ENCODE peak calls at places on chromosomes 13 and 19, in nine cellular contexts. L is upper lobe of left lung, V is H1, C is ovary, P is IMR-90, Q is body of pancreas, T is gastrocnemius medialis, Y is breast epithelium, K is stomach. X is an unnamed sample. For H3K4me1, the result is how much of the 10 kb centered on the place peaks cover.

GRCh38 chr13:108779308-108779707 is 149.9 kb downstream of the MYO16 start:
- DNase-seq in L (no peak), V (no peak), C (no peak), P (no peak), Q (no peak), T (no peak), Y (no peak), K (no peak), X (no peak)

GRCh38 chr19:40312533-40312932 is 27.4 kb upstream of the AKT2 start:
- DNase-seq in L (no peak), V (no peak), C (no peak), P (no peak), Q (no peak), T (no peak), Y (no peak), K (no peak), X (no peak)

GRCh38 chr19:15426485-15427349 is 7.9 kb upstream of the AKAP8L start:
- DNase-seq in L (no peak), V (no peak), C (no peak), P (no peak), Q (no peak), T (no peak), Y (no peak), K (no peak), X (no peak)

GRCh38 chr13:76722782-76723181 is 163.4 kb downstream of the KCTD12 start:
- DNase-seq in L (no peak), V (no peak), C (no peak), P (no peak), Q (no peak), T (peak), Y (no peak), K (no peak), X (no peak)

GRCh38 chr19:58558066-58558622 is at the start of gene UBE2M:
- DNase-seq in L (peak), V (no peak), C (peak), P (no peak), Q (peak), T (peak), Y (no peak), K (peak), X (peak)

GRCh38 chr13:109786457-109787134 is at the start of gene IRS2:
- DNase-seq in L (peak), V (peak), C (peak), P (peak), Q (peak), T (peak), Y (peak), K (peak), X (peak)

GRCh38 chr19:5293607-5294089 is 47.0 kb downstream of the PTPRS start:
- DNase-seq in L (peak), V (peak), C (peak), P (peak), Q (no peak), T (no peak), Y (peak), K (peak), X (peak)

GRCh38 chr13:32585625-32586021 is 629 bp upstream of the PDS5B start:
- DNase-seq in L (no peak), V (no peak), C (peak), P (no peak), Q (no peak), T (peak), Y (no peak), K (no peak), X (no peak)

GRCh38 chr19:13260883-13261653 is 110.9 kb downstream of the IER2 start:
- DNase-seq in L (peak), V (no peak), C (no peak), P (peak), Q (peak), T (peak), Y (peak), K (peak), X (peak)

GRCh38 chr19:47390533-47391488 is 28.5 kb downstream of the MEIS3 start:
- DNase-seq in L (no peak), V (no peak), C (no peak), P (no peak), Q (no peak), T (no peak), Y (no peak), K (no peak), X (no peak)

GRCh38 chr19:41439441-41440222 is at the start of gene DMAC2:
- DNase-seq in L (peak), V (peak), C (peak), P (peak), Q (peak), T (peak), Y (peak), K (peak), X (peak)

GRCh38 chr19:41449865-41450178 is 6.9 kb downstream of the ERICH4 start:
- DNase-seq in L (no peak), V (no peak), C (no peak), P (no peak), Q (no peak), T (no peak), Y (no peak), K (no peak), X (no peak)

GRCh38 chr19:53775524-53775923 is 48.6 kb downstream of the NLRP12 start:
- DNase-seq in L (no peak), V (no peak), C (no peak), P (no peak), Q (no peak), T (no peak), Y (no peak), K (no peak), X (no peak)

GRCh38 chr19:22595918-22596341 is 38.2 kb upstream of the ZNF492 start:
- DNase-seq in L (no peak), V (no peak), C (peak), P (no peak), Q (peak), T (no peak), Y (peak), K (no peak), X (peak)

GRCh38 chr19:524062-524674 is 7.4 kb upstream of the CDC34 start:
- DNase-seq in L (no peak), V (no peak), C (no peak), P (peak), Q (no peak), T (no peak), Y (no peak), K (no peak), X (no peak)

GRCh38 chr13:73970413-73971055 is 163.7 kb downstream of the KLF12 start:
- DNase-seq in L (no peak), V (no peak), C (no peak), P (no peak), Q (no peak), T (no peak), Y (no peak), K (no peak), X (no peak)

GRCh38 chr13:104779311-104779710 is 1713.1 kb upstream of the SLC10A2 start:
- DNase-seq in L (no peak), V (no peak), C (no peak), P (peak), Q (no peak), T (no peak), Y (no peak), K (no peak), X (no peak)

GRCh38 chr13:79398915-79399314 is 7.1 kb downstream of the RBM26 start:
- DNase-seq in L (no peak), V (no peak), C (no peak), P (peak), Q (no peak), T (no peak), Y (no peak), K (no peak), X (no peak)

GRCh38 chr19:21202865-21203494 is 61.1 kb downstream of the ZNF431 start:
- DNase-seq in L (peak), V (peak), C (no peak), P (peak), Q (peak), T (no peak), Y (no peak), K (no peak), X (no peak)

GRCh38 chr19:31258211-31259052 is 90.8 kb downstream of the TSHZ3 start:
- DNase-seq in L (no peak), V (peak), C (no peak), P (no peak), Q (no peak), T (no peak), Y (no peak), K (peak), X (no peak)

GRCh38 chr13:85650613-85651012 is 148.6 kb downstream of the SLITRK6 start:
- DNase-seq in L (no peak), V (no peak), C (no peak), P (no peak), Q (no peak), T (no peak), Y (no peak), K (no peak), X (no peak)

GRCh38 chr13:99658266-99658991 is 157.2 kb downstream of the TM9SF2 start:
- DNase-seq in L (peak), V (peak), C (peak), P (peak), Q (peak), T (no peak), Y (peak), K (peak), X (peak)

GRCh38 chr13:114124921-114125320 is 7.5 kb downstream of the RASA3 start:
- DNase-seq in L (no peak), V (no peak), C (no peak), P (peak), Q (no peak), T (no peak), Y (no peak), K (no peak), X (no peak)

GRCh38 chr13:35832551-35832950 is 298.6 kb downstream of the DCLK1 start:
- DNase-seq in L (no peak), V (no peak), C (no peak), P (peak), Q (no peak), T (no peak), Y (no peak), K (no peak), X (no peak)

GRCh38 chr19:40506099-40506498 is 39.3 kb downstream of the SPTBN4 start:
- DNase-seq in L (no peak), V (no peak), C (no peak), P (no peak), Q (no peak), T (no peak), Y (no peak), K (no peak), X (no peak)

GRCh38 chr19:10112895-10113591 is 1.6 kb downstream of the P2RY11 start:
- DNase-seq in L (peak), V (peak), C (peak), P (no peak), Q (peak), T (no peak), Y (no peak), K (peak), X (no peak)

DNA sequence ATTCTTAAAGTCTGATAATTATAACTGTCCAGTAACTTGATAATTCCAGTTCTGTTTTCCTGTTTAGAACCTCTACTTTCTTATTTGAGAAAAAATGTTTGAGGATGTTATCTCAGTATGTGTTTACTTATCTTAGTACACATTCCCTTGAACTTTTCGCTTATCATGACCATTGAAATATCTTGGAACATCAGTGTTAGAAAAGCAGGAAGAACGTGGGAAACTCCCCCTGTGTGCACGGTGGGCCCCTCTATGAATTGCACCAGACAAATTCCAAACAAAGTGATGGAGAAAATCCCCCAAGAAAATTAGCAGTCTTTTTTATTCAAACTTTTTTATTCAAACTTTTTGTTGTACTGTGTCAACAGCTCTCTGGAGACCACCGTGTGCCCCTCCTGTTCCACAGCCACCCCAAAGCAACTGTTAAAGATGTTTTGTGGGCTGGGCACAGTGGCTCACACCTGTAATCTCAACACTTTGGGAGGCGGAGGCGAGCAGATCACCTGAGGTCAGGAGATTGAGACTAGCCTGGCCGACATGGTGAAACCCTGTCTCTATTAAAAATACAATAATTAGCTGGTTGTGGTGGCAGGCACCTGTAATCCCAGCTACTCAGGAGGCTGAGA is 78.3 kb upstream of the PEG3 start:
- DNase-seq in L (no peak), V (no peak), C (no peak), P (no peak), Q (no peak), T (no peak), Y (no peak), K (no peak), X (no peak)
- TF ChIP-seq CTCF in L (no peak), V (no peak), C (no peak), P (no peak), Q (no peak), T (no peak), Y (no peak), K (no peak), X (no peak)

GRCh38 chr19:37929512-37929911 is 22.5 kb downstream of the SIPA1L3 start:
- DNase-seq in L (no peak), V (no peak), C (no peak), P (no peak), Q (no peak), T (no peak), Y (no peak), K (no peak), X (no peak)
- H3K4me1 ChIP-seq in L (under half), V (under half), C (under half), P (under half), Q (half or more), T (under half), Y (under half), K (under half), X (under half)

DNA sequence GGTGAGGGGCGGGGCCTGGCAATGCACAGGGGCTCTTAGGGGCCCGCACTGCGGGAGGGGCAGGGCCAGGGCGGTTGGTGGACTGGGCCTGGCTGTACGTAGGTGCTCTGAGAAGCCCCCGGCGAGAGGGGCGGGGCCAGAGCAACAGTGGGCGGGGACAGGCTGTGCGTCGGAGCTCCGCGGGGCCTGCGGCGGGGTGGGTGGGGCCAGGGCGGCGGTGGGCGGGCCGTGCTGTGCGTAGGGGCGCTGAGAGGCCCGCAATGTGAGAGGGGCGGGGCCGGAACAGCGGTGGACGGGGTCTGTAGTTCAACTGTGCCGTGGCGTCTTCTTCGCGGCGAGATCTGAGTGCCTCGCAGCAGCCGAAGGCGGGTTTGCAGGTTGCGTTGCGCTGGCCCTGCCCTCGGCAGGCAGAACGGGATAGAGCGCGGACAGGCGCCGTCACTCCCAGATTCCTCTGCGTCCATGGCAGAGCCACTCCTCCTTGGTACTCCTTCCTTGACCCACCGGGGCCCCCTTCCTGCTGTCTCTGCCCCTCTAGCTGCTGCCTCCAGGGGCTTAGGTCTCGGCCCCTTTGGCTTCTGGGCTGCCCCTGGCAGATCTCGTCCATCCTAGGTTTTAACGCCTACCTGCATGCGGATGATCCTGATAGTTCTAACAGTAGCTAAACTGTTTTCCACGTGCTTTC is 33.2 kb downstream of the CCNE1 start:
- DNase-seq in L (peak), V (peak), C (peak), P (peak), Q (peak), T (peak), Y (peak), K (peak), X (peak)
- TF ChIP-seq POLR2A in L (no peak), V (no peak), C (no peak), P (no peak), Q (no peak), T (peak), Y (no peak), K (no peak), X (no peak)

GRCh38 chr13:46615888-46616531 is 63.0 kb downstream of the LRCH1 start:
- DNase-seq in L (no peak), V (no peak), C (no peak), P (peak), Q (no peak), T (no peak), Y (no peak), K (no peak), X (no peak)
- TF ChIP-seq CTCF in L (no peak), V (no peak), C (no peak), P (no peak), Q (no peak), T (no peak), Y (no peak), K (no peak), X (no peak)